ENCODE peak calls at places on chromosomes 3 and 15, in six cellular contexts. O is GM12891, G is HepG2, N is GM12878, H is K562, V is H1. M is an unnamed sample.

GRCh38 chr3:123728014-123728413 is 143.2 kb upstream of the HACD2 start:
- DNase-seq in N (no peak), H (no peak), O (no peak), V (no peak), G (no peak), M (no peak)

GRCh38 chr15:22888120-22888859 is 49.8 kb downstream of the NIPA2 start:
- DNase-seq in G (no peak), N (no peak), H (peak; percentile 44), V (no peak), O (no peak), M (no peak)

GRCh38 chr15:25862469-25863066 is 559 bp downstream of the ATP10A start:
- DNase-seq in N (no peak), O (no peak), V (no peak), G (no peak), H (no peak), M (no peak)

GRCh38 chr3:172751188-172751571 is 654 bp downstream of the ECT2 start:
- DNase-seq in H (peak; percentile 46), G (no peak), V (no peak), O (no peak), N (no peak), M (peak; percentile 6)

GRCh38 chr15:53746101-53746500 is 13.4 kb downstream of the WDR72 start:
- DNase-seq in V (no peak), N (no peak), H (no peak), O (no peak), G (no peak), M (no peak)

GRCh38 chr3:106059953-106060517 is 191.2 kb upstream of the CBLB start:
- DNase-seq in H (peak; percentile 5), N (no peak), G (no peak), V (no peak), O (no peak), M (no peak)

GRCh38 chr3:134065252-134065651 is 35.5 kb upstream of the SLCO2A1 start:
- DNase-seq in H (no peak), V (no peak), O (no peak), N (no peak), G (no peak), M (no peak)

GRCh38 chr15:66894363-66894762 is 171.0 kb upstream of the SMAD3 start:
- DNase-seq in H (peak; percentile 26), V (no peak), O (no peak), N (no peak), G (peak; percentile 23), M (no peak)

GRCh38 chr3:71564361-71564760 is 19.2 kb downstream of the FOXP1 start:
- DNase-seq in G (no peak), H (no peak), N (no peak), O (no peak), V (no peak), M (no peak)

GRCh38 chr15:47218295-47218694 is 499.0 kb upstream of the SEMA6D start:
- DNase-seq in V (no peak), N (no peak), G (no peak), O (no peak), H (no peak), M (no peak)

GRCh38 chr15:39154136-39154770 is 426.6 kb upstream of the THBS1 start:
- DNase-seq in N (no peak), O (no peak), V (no peak), G (peak; percentile 27), H (no peak), M (no peak)

GRCh38 chr3:174547801-174548200 is 311.3 kb upstream of the NAALADL2 start:
- DNase-seq in H (no peak), V (no peak), N (no peak), O (no peak), G (no peak), M (no peak)

GRCh38 chr15:91099616-91100560 is at the start of gene SV2B:
- DNase-seq in H (no peak), O (peak; percentile 55), G (no peak), V (no peak), N (no peak), M (peak; percentile 52)

GRCh38 chr15:73593278-73594074 is 39.7 kb downstream of the NPTN start:
- DNase-seq in N (no peak), G (no peak), O (no peak), V (no peak), H (peak; percentile 35), M (no peak)

GRCh38 chr15:85624241-85624855 is 170.4 kb downstream of the KLHL25 start:
- DNase-seq in O (no peak), G (no peak), H (no peak), N (no peak), V (no peak), M (no peak)

GRCh38 chr15:63089260-63090043 is 32.2 kb upstream of the LACTB start:
- DNase-seq in N (no peak), G (peak; percentile 82), V (peak; percentile 44), H (no peak), O (no peak), M (no peak)

GRCh38 chr15:73518180-73518862 is 75.4 kb downstream of the REC114 start:
- DNase-seq in G (no peak), N (no peak), H (no peak), O (no peak), V (peak; percentile 7), M (no peak)

GRCh38 chr3:107450254-107450653 is 72.5 kb upstream of the BBX start:
- DNase-seq in G (no peak), H (no peak), V (no peak), O (no peak), N (no peak), M (no peak)

DNA sequence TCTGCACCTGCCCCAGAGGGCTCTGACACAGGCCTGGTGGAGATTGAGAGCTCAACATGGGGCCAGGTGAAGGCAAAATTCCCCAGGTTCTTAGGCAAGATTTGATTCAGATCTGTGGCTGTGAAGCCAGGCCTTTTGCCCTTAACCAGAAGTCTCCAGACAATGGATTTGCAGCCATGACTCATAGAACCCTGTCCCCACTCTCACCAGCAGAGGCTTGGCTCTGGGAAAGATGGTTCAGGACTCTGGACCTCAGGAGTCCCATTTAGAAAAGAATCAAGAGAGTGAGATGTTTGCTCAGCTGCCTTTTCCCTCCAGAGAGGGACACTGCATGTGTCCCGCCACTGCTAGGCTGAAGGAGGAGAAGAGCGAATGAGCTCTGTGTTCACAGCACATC is 361.4 kb upstream of the ICE2 start:
- DNase-seq in O (no peak), G (no peak), N (no peak), H (no peak), V (no peak), M (no peak)
- TF ChIP-seq TAF1 in O (no peak), G (no peak), N (no peak), H (no peak), V (no peak), M (no peak)

GRCh38 chr3:14899993-14900618 is 47.3 kb upstream of the NR2C2 start:
- DNase-seq in N (no peak), O (no peak), V (peak; percentile 17), G (peak; percentile 46), H (no peak), M (no peak)
- TF ChIP-seq POLR2AphosphoS5 in N (no peak), O (no peak), V (no peak), G (no peak), H (no peak), M (no peak)

GRCh38 chr3:187738089-187738399 is 7.2 kb downstream of the BCL6 start:
- DNase-seq in G (no peak), V (no peak), N (no peak), H (no peak), O (no peak), M (no peak)

GRCh38 chr3:187738400-187739124 is 6.7 kb downstream of the BCL6 start:
- DNase-seq in O (peak; percentile 65), H (peak; percentile 84), V (peak; percentile 86), N (no peak), G (peak; percentile 72), M (peak; percentile 65)

GRCh38 chr3:187740446-187741399 is 4.5 kb downstream of the BCL6 start:
- DNase-seq in O (no peak), H (peak; percentile 70), N (no peak), G (no peak), V (no peak), M (no peak)

GRCh38 chr3:187739125-187739560 is 6.1 kb downstream of the BCL6 start:
- DNase-seq in N (no peak), G (no peak), H (no peak), O (no peak), V (no peak), M (no peak)

GRCh38 chr3:187739561-187740445 is 5.5 kb downstream of the BCL6 start:
- DNase-seq in N (no peak), G (no peak), H (peak; percentile 84), O (peak; percentile 57), V (no peak), M (peak; percentile 58)
- TF ChIP-seq POLR2A in N (no peak), G (no peak), H (no peak), O (no peak), V (peak; percentile 86), M (no peak)

GRCh38 chr3:62586356-62586755 is 213.0 kb upstream of the FEZF2 start:
- DNase-seq in V (no peak), H (no peak), N (no peak), O (no peak), G (no peak), M (no peak)

GRCh38 chr3:62585861-62586260 is 212.5 kb upstream of the FEZF2 start:
- DNase-seq in O (no peak), G (no peak), N (no peak), H (no peak), V (no peak), M (no peak)

GRCh38 chr3:62587169-62587568 is 213.8 kb upstream of the FEZF2 start:
- DNase-seq in H (no peak), N (no peak), G (no peak), V (no peak), O (no peak), M (no peak)

GRCh38 chr3:62589078-62589477 is 215.7 kb upstream of the FEZF2 start:
- DNase-seq in H (no peak), N (no peak), G (no peak), V (no peak), O (no peak), M (no peak)

DNA sequence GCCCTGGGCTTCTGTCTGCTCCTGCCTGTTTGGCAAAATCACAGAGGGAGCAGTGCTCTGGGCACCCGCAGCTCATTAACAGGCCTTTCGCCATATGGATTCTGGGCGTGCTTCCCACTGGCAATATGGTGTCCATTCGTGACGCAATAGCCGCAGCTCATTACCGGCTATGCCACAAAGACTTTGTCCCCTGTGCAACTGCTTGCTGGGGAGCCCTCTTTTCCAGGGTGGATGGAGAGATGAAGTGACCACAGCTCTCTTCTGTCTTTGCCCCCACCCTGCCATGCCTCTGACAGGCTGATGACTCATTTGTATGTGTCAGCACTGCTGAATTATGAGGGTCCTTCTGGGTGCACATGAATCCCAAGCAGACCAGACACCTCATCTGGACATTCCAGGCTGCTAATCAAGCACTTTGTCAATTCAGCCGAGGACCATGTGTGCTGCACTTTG is 214.3 kb upstream of the FEZF2 start:
- DNase-seq in N (no peak), H (no peak), G (no peak), O (no peak), V (no peak), M (no peak)
- TF ChIP-seq TAF1 in N (no peak), H (no peak), G (no peak), O (no peak), V (no peak), M (no peak)

DNA sequence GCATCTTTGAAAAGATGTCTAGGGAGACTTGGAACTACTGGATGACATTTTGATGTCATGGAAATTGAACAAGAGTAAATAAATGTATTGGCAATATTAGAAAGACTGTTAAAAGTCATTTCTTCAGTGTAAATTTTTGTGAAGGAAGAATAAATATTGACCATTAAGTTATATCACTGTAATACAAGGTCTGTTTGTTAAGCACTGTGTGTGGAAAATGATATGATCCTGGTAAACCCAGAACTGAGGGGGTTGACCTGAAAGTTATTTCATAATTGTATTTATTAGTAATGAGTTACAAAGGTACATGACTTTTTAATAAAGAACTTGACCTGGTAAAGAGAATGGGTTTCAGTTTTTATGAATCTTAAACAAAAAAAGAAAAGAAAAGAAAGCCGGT is 106.6 kb downstream of the B3GALNT1 start:
- DNase-seq in H (no peak), O (no peak), G (no peak), V (no peak), N (no peak), M (no peak)
- TF ChIP-seq POLR2AphosphoS5 in H (no peak), O (no peak), G (no peak), V (no peak), N (no peak), M (no peak)

M was measured in GM12892.